ENCODE peak calls at places on chromosomes 5 and 9, in four cellular contexts. G is SK-N-SH; L is effector memory CD4-positive, alpha-beta T cell; S is stomach. D is an unnamed sample. For H3K4me1, the result is how much of the 10 kb centered on the place peaks cover.

GRCh38 chr9:110440796-110441195 is 103.1 kb upstream of the TXNDC8 start:
- DNase-seq in G (no peak), L (no peak), S (no peak), D (no peak)

GRCh38 chr9:71778085-71778484 is 9.8 kb upstream of the CEMIP2 start:
- DNase-seq in G (no peak), L (no peak), S (no peak), D (no peak)

GRCh38 chr5:137309290-137309689 is 189.8 kb downstream of the SPOCK1 start:
- DNase-seq in G (no peak), L (no peak), S (no peak), D (no peak)

GRCh38 chr5:136064510-136064909 is 35.7 kb downstream of the TGFBI start:
- DNase-seq in G (no peak), L (no peak), S (no peak), D (no peak)

GRCh38 chr9:22817181-22817580 is 370.6 kb downstream of the DMRTA1 start:
- DNase-seq in G (no peak), L (no peak), S (no peak), D (no peak)

GRCh38 chr9:472676-473075 is 258.0 kb downstream of the DOCK8 start:
- DNase-seq in G (no peak), L (no peak), S (no peak), D (no peak)

GRCh38 chr5:158812381-158812780 is 287.3 kb downstream of the EBF1 start:
- DNase-seq in G (no peak), L (no peak), S (no peak), D (no peak)

GRCh38 chr9:87167161-87167560 is 219.9 kb upstream of the GAS1 start:
- DNase-seq in G (no peak), L (no peak), S (no peak), D (no peak)

GRCh38 chr9:37390759-37391158 is 31.7 kb upstream of the GRHPR start:
- DNase-seq in G (no peak), L (peak), S (peak), D (peak)

GRCh38 chr5:164237531-164237930 is 732.1 kb downstream of the MAT2B start:
- DNase-seq in G (no peak), L (no peak), S (no peak), D (no peak)

GRCh38 chr9:98254236-98255063 is 999 bp downstream of the TBC1D2 start:
- DNase-seq in G (no peak), L (no peak), S (no peak), D (no peak)

GRCh38 chr5:62780888-62781287 is 202.3 kb downstream of the LRRC70 start:
- DNase-seq in G (no peak), L (no peak), S (no peak), D (no peak)

GRCh38 chr5:165086424-165086823 is 1581.0 kb downstream of the MAT2B start:
- DNase-seq in G (no peak), L (no peak), S (no peak), D (no peak)

GRCh38 chr9:133163559-133164208 is at the start of gene GBGT1:
- DNase-seq in G (peak), L (peak), S (peak), D (peak)

GRCh38 chr9:123033864-123034598 is 564 bp downstream of the GPR21 start:
- DNase-seq in G (no peak), L (no peak), S (no peak), D (no peak)

GRCh38 chr9:76643399-76644117 is 120.7 kb upstream of the PCA3 start:
- DNase-seq in G (no peak), L (no peak), S (no peak), D (no peak)

GRCh38 chr9:87212563-87213154 is 265.4 kb upstream of the GAS1 start:
- DNase-seq in G (no peak), L (no peak), S (no peak), D (no peak)

GRCh38 chr5:50807661-50808060 is 141.2 kb downstream of the PARP8 start:
- DNase-seq in G (no peak), L (no peak), S (no peak), D (no peak)

GRCh38 chr5:34998058-34998789 is 49.5 kb downstream of the AGXT2 start:
- DNase-seq in G (no peak), L (no peak), S (no peak), D (no peak)

GRCh38 chr9:131334568-131335105 is 45.1 kb downstream of the PLPP7 start:
- DNase-seq in G (no peak), L (no peak), S (no peak), D (no peak)

GRCh38 chr5:61357745-61358144 is 25.7 kb downstream of the ZSWIM6 start:
- DNase-seq in G (no peak), L (no peak), S (no peak), D (no peak)

GRCh38 chr5:57441557-57441956 is 41.1 kb downstream of the ACTBL2 start:
- DNase-seq in G (no peak), L (no peak), S (no peak), D (no peak)

GRCh38 chr5:126503602-126504104 is 80.4 kb downstream of the GRAMD2B start:
- DNase-seq in G (no peak), L (peak), S (no peak), D (peak)

GRCh38 chr5:113163328-113163727 is 186.7 kb downstream of the DCP2 start:
- DNase-seq in G (no peak), L (no peak), S (no peak), D (no peak)

GRCh38 chr5:115758356-115758755 is 58.1 kb downstream of the CDO1 start:
- DNase-seq in G (no peak), L (no peak), S (no peak), D (no peak)

GRCh38 chr5:89097103-89097502 is 214.1 kb upstream of the MEF2C start:
- DNase-seq in G (no peak), L (no peak), S (no peak), D (no peak)

GRCh38 chr9:2597483-2597882 is 24.1 kb upstream of the VLDLR start:
- DNase-seq in G (no peak), L (no peak), S (no peak), D (no peak)

GRCh38 chr9:27394154-27394825 is 97.3 kb upstream of the EQTN start:
- DNase-seq in G (no peak), L (no peak), S (no peak), D (no peak)

GRCh38 chr9:101639785-101640437 is 45.1 kb upstream of the PPP3R2 start:
- DNase-seq in G (no peak), L (no peak), S (no peak), D (no peak)

GRCh38 chr5:79843450-79844388 is 147.3 kb downstream of the MTX3 start:
- DNase-seq in G (no peak), L (no peak), S (no peak), D (no peak)

GRCh38 chr5:157215826-157216167 is 35.2 kb downstream of the ITK start:
- DNase-seq in G (no peak), L (no peak), S (no peak), D (no peak)

GRCh38 chr9:90445391-90445790 is 197.2 kb downstream of the DIRAS2 start:
- DNase-seq in G (no peak), L (no peak), S (no peak), D (no peak)

GRCh38 chr9:94630833-94631232 is 8.5 kb downstream of the FBP1 start:
- DNase-seq in G (no peak), L (no peak), S (peak), D (no peak)

GRCh38 chr9:75088646-75089368 is 493 bp downstream of the OSTF1 start:
- DNase-seq in G (peak), L (no peak), S (peak), D (peak)

GRCh38 chr9:98836206-98836605 is 28.7 kb downstream of the GALNT12 start:
- DNase-seq in G (no peak), L (no peak), S (no peak), D (no peak)

GRCh38 chr9:91197232-91198181 is 164.2 kb downstream of the AUH start:
- DNase-seq in G (no peak), L (no peak), S (peak), D (peak)

GRCh38 chr9:4167728-4168127 is 132.1 kb downstream of the GLIS3 start:
- DNase-seq in G (no peak), L (no peak), S (no peak), D (no peak)
- H3K4me1 ChIP-seq in G (under half), L (under half), S (under half), D (under half)

GRCh38 chr5:138948391-138949222 is 73.5 kb upstream of the LRRTM2 start:
- DNase-seq in G (peak), L (no peak), S (no peak), D (no peak)
- H3K4me1 ChIP-seq in G (under half), L (under half), S (under half), D (under half)

DNA sequence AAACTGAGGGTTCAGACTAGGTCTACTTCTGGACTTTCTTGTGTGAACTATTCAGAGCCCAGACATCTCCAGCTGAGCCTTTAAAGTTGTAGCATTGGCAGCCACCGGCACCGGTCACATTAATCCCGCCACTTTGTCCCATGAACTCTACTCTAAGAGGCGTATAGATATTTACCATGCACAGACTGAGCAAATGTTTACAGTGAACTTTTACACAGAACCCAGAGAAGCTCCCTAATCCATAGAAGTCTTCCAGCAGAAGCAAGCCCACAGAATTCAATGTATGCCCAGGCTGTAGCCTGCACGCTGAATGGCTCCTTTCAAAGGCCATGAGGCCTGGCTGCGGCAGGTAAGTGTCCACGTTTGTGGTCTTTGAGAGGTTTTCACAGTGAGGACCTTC is 466.9 kb downstream of the ENC1 start:
- DNase-seq in G (no peak), L (no peak), S (no peak), D (no peak)
- H3K4me1 ChIP-seq in G (under half), L (under half), S (under half), D (under half)

GRCh38 chr5:1163879-1164278 is 37.5 kb upstream of the SLC6A19 start:
- DNase-seq in G (no peak), L (no peak), S (no peak), D (no peak)
- H3K4me1 ChIP-seq in G (under half), L (under half), S (under half), D (under half)

DNA sequence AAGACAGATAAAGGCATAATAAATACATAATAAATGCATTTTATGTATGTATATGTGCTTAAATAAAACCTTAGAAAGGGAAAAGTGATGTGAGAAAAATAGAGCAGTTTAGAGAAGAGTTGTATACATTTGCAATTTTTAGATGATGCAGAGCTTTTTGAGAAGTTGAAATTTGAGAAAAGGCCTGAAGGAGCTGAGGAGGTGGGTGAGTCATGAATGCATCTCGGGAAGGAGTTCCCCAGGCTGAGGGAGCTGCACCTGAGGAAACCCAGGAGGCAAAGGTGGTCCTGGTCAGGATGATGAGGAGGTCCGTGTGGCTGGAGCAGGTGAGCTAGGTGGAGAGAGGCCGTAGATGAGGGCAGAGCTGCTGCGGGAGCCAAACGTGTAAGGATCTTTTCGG is 17.4 kb upstream of the CD180 start:
- DNase-seq in G (no peak), L (no peak), S (no peak), D (no peak)
- H3K4me1 ChIP-seq in G (under half), L (under half), S (under half), D (under half)

GRCh38 chr9:125646222-125647100 is 60.5 kb downstream of the MAPKAP1 start:
- DNase-seq in G (peak), L (no peak), S (no peak), D (no peak)
- H3K4me1 ChIP-seq in G (under half), L (under half), S (under half), D (under half)

GRCh38 chr5:132266836-132267160 is 9.3 kb downstream of the PDLIM4 start:
- DNase-seq in G (no peak), L (no peak), S (no peak), D (no peak)
- H3K4me1 ChIP-seq in G (under half), L (under half), S (under half), D (under half)

GRCh38 chr5:124729687-124730359 is 16.6 kb downstream of the ZNF608 start:
- DNase-seq in G (no peak), L (no peak), S (no peak), D (no peak)

GRCh38 chr5:124734574-124735168 is 11.8 kb downstream of the ZNF608 start:
- DNase-seq in G (no peak), L (no peak), S (no peak), D (no peak)

GRCh38 chr5:124730381-124730780 is 16.1 kb downstream of the ZNF608 start:
- DNase-seq in G (no peak), L (no peak), S (no peak), D (no peak)

GRCh38 chr5:124732891-124733670 is 13.4 kb downstream of the ZNF608 start:
- DNase-seq in G (no peak), L (no peak), S (no peak), D (no peak)

GRCh38 chr5:124732349-124732875 is 14.0 kb downstream of the ZNF608 start:
- DNase-seq in G (no peak), L (no peak), S (no peak), D (no peak)
- H3K4me1 ChIP-seq in G (under half), L (under half), S (under half), D (under half)

GRCh38 chr5:56330806-56331205 is 97.7 kb upstream of the ANKRD55 start:
- DNase-seq in G (no peak), L (no peak), S (no peak), D (no peak)
- H3K4me1 ChIP-seq in G (under half), L (under half), S (under half), D (under half)

D was measured in mucosa of descending colon.